ENCODE peak calls at places on chromosome 13, in six cellular contexts. L, O, S, K, R and V are unnamed samples.

GRCh38 chr13:100381595-100382224 is 206.9 kb downstream of the GGACT start:
- DNase-seq in L (no peak), O (no peak), S (no peak), K (no peak), R (no peak), V (no peak)

GRCh38 chr13:96817336-96817941 is 176.8 kb downstream of the OXGR1 start:
- DNase-seq in L (peak), O (peak), S (peak), K (no peak), R (no peak), V (peak)

GRCh38 chr13:90477194-90477593 is 870.3 kb upstream of the MIR17HG start:
- DNase-seq in L (no peak), O (no peak), S (no peak), K (no peak), R (no peak), V (no peak)

GRCh38 chr13:101623469-101624209 is 171.2 kb downstream of the ITGBL1 start:
- DNase-seq in L (peak), O (no peak), S (no peak), K (no peak), R (no peak), V (no peak)

GRCh38 chr13:94309997-94310842 is 169.3 kb downstream of the DCT start:
- DNase-seq in L (peak), O (no peak), S (no peak), K (no peak), R (no peak), V (no peak)

GRCh38 chr13:104477256-104477655 is 1411.0 kb upstream of the SLC10A2 start:
- DNase-seq in L (no peak), O (no peak), S (no peak), K (no peak), R (no peak), V (no peak)

GRCh38 chr13:75437582-75438318 is 44.2 kb downstream of the TBC1D4 start:
- DNase-seq in L (no peak), O (no peak), S (no peak), K (no peak), R (no peak), V (peak)

GRCh38 chr13:44710576-44710975 is 134.4 kb upstream of the TSC22D1 start:
- DNase-seq in L (peak), O (no peak), S (no peak), K (peak), R (no peak), V (no peak)

GRCh38 chr13:73741742-73742141 is 392.5 kb downstream of the KLF12 start:
- DNase-seq in L (no peak), O (no peak), S (no peak), K (no peak), R (no peak), V (peak)